ENCODE peak calls at places on chromosomes 3 and 15, in nine cellular contexts. X, G, F, D, Q, M, R, E and H are unnamed samples.

GRCh38 chr15:33068007-33068441 is 126.5 kb downstream of the FMN1 start:
- DNase-seq in X (no peak), G (peak), F (peak), D (no peak), Q (no peak), M (peak), R (no peak), E (peak), H (no peak)

GRCh38 chr15:101201411-101202174 is 50.3 kb downstream of the CHSY1 start:
- DNase-seq in X (peak), G (no peak), F (peak), D (peak), Q (peak), M (peak), R (no peak), E (peak), H (no peak)

GRCh38 chr15:43105077-43105769 is 615 bp downstream of the UBR1 start:
- DNase-seq in X (no peak), G (no peak), F (no peak), D (no peak), Q (no peak), M (no peak), R (no peak), E (no peak), H (no peak)

GRCh38 chr15:94206463-94207167 is 24.7 kb upstream of the MCTP2 start:
- DNase-seq in X (peak), G (no peak), F (no peak), D (no peak), Q (no peak), M (peak), R (no peak), E (no peak), H (no peak)

GRCh38 chr3:127456471-127457093 is 134.0 kb downstream of the TPRA1 start:
- DNase-seq in X (no peak), G (no peak), F (peak), D (peak), Q (no peak), M (peak), R (no peak), E (no peak), H (no peak)

GRCh38 chr15:74787251-74788041 is 5.6 kb downstream of the CSK start:
- DNase-seq in X (no peak), G (no peak), F (peak), D (peak), Q (no peak), M (peak), R (peak), E (peak), H (no peak)

GRCh38 chr3:123236902-123237301 is 35.2 kb downstream of the SEC22A start:
- DNase-seq in X (no peak), G (no peak), F (no peak), D (no peak), Q (no peak), M (no peak), R (no peak), E (no peak), H (no peak)

GRCh38 chr3:117059054-117059989 is 349.7 kb downstream of the TUSC7 start:
- DNase-seq in X (no peak), G (no peak), F (no peak), D (peak), Q (no peak), M (peak), R (no peak), E (no peak), H (no peak)

GRCh38 chr3:5811051-5811450 is 623.5 kb downstream of the EDEM1 start:
- DNase-seq in X (no peak), G (no peak), F (no peak), D (no peak), Q (no peak), M (no peak), R (no peak), E (no peak), H (no peak)

GRCh38 chr3:102068327-102068726 is 219.0 kb downstream of the NFKBIZ start:
- DNase-seq in X (no peak), G (no peak), F (no peak), D (no peak), Q (no peak), M (peak), R (no peak), E (no peak), H (no peak)

GRCh38 chr15:74340139-74340538 is 27.3 kb downstream of the CYP11A1 start:
- DNase-seq in X (no peak), G (peak), F (peak), D (peak), Q (peak), M (no peak), R (no peak), E (no peak), H (no peak)

GRCh38 chr3:115825046-115825445 is 201.7 kb downstream of the GAP43 start:
- DNase-seq in X (no peak), G (no peak), F (no peak), D (peak), Q (no peak), M (peak), R (no peak), E (no peak), H (no peak)

GRCh38 chr3:181936774-181937173 is 225.0 kb downstream of the SOX2 start:
- DNase-seq in X (no peak), G (no peak), F (no peak), D (no peak), Q (no peak), M (no peak), R (no peak), E (no peak), H (no peak)

GRCh38 chr3:160653514-160653913 is 23.4 kb upstream of the ARL14 start:
- DNase-seq in X (no peak), G (no peak), F (no peak), D (no peak), Q (no peak), M (no peak), R (no peak), E (no peak), H (no peak)
- TF ChIP-seq CTCF in X (no peak), G (peak), F (no peak), D (no peak), Q (no peak), M (no peak), R (no peak), E (no peak), H (no peak)

GRCh38 chr3:192444791-192445106 is 282.6 kb downstream of the FGF12 start:
- DNase-seq in X (no peak), G (no peak), F (no peak), D (no peak), Q (no peak), M (no peak), R (no peak), E (no peak), H (no peak)

GRCh38 chr3:192445768-192446644 is 281.3 kb downstream of the FGF12 start:
- DNase-seq in X (no peak), G (no peak), F (no peak), D (no peak), Q (no peak), M (no peak), R (no peak), E (no peak), H (no peak)

GRCh38 chr3:192444096-192444790 is 283.1 kb downstream of the FGF12 start:
- DNase-seq in X (no peak), G (peak), F (peak), D (peak), Q (no peak), M (peak), R (no peak), E (peak), H (peak)

GRCh38 chr3:192449036-192449435 is 278.3 kb downstream of the FGF12 start:
- DNase-seq in X (no peak), G (no peak), F (no peak), D (peak), Q (no peak), M (no peak), R (no peak), E (no peak), H (no peak)
- TF ChIP-seq CTCF in X (no peak), G (peak), F (peak), D (peak), Q (no peak), M (peak), R (no peak), E (peak), H (peak)

GRCh38 chr15:48647963-48648362 is 2.5 kb upstream of the FBN1 start:
- DNase-seq in X (no peak), G (no peak), F (no peak), D (peak), Q (no peak), M (peak), R (no peak), E (no peak), H (no peak)
- TF ChIP-seq CTCF in X (peak), G (no peak), F (no peak), D (peak), Q (peak), M (peak), R (no peak), E (peak), H (no peak)

GRCh38 chr3:143328459-143328858 is 208.9 kb downstream of the CHST2 start:
- DNase-seq in X (peak), G (no peak), F (no peak), D (no peak), Q (no peak), M (no peak), R (no peak), E (no peak), H (no peak)

GRCh38 chr3:143326983-143327382 is 207.4 kb downstream of the CHST2 start:
- DNase-seq in X (no peak), G (no peak), F (no peak), D (no peak), Q (no peak), M (no peak), R (no peak), E (no peak), H (no peak)

GRCh38 chr3:143329567-143330164 is 210.1 kb downstream of the CHST2 start:
- DNase-seq in X (no peak), G (no peak), F (no peak), D (no peak), Q (no peak), M (peak), R (no peak), E (no peak), H (no peak)

GRCh38 chr3:143330316-143330868 is 210.8 kb downstream of the CHST2 start:
- DNase-seq in X (no peak), G (no peak), F (no peak), D (no peak), Q (no peak), M (no peak), R (no peak), E (no peak), H (no peak)

GRCh38 chr3:143327388-143327787 is 207.8 kb downstream of the CHST2 start:
- DNase-seq in X (no peak), G (no peak), F (no peak), D (no peak), Q (no peak), M (no peak), R (no peak), E (no peak), H (no peak)
- TF ChIP-seq CTCF in X (peak), G (no peak), F (no peak), D (peak), Q (no peak), M (peak), R (no peak), E (peak), H (no peak)

DNA sequence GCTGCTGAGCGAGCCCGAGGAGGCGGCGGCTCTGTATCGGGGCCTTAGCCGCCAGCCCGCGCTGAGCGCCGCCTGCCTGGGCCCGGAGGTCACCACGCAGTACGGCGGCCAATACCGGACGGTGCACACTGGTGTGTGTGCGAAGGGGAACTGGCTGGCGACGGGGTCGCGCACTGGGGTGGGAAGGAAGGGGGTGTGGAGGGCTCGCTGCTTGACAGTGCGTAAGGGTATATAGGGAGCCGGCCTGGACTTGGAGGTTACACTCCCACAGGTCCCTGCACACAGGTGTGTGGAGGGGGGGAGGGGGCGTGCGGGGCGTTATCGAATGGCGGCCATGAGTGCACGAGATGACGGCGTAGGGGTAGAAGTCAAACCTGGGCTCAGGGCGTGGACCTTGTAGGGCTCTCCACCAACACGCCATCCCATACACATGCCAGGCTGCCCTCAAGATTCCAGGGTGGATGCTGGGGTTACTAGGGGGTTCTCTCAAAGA is 386 bp downstream of the APEH start:
- DNase-seq in X (no peak), G (no peak), F (no peak), D (no peak), Q (no peak), M (no peak), R (no peak), E (no peak), H (no peak)
- TF ChIP-seq CTCF in X (no peak), G (no peak), F (peak), D (no peak), Q (no peak), M (no peak), R (no peak), E (peak), H (no peak)

GRCh38 chr3:150238995-150239612 is 169.0 kb upstream of the TSC22D2 start:
- DNase-seq in X (no peak), G (peak), F (no peak), D (no peak), Q (no peak), M (no peak), R (no peak), E (no peak), H (no peak)
- TF ChIP-seq CTCF in X (peak), G (peak), F (peak), D (no peak), Q (no peak), M (peak), R (no peak), E (peak), H (peak)